ENCODE peak calls at places on chromosomes 11 and 22, in ten cellular contexts. One of them, this sample, is unnamed.

GRCh38 chr11:34274712-34275398 is 83.0 kb downstream of the ABTB2 start:
- DNase-seq in Ammon's horn: peak
- DNase-seq in HFFc6: peak
- DNase-seq in T-cell: no peak
- DNase-seq in sciatic nerve: peak
- DNase-seq in H7: no peak
- DNase-seq in AG10803: peak
- DNase-seq in GM23338: no peak
- DNase-seq in nephron progenitor cell: no peak
- DNase-seq in germinal center: no peak
- DNase-seq in this sample: peak

GRCh38 chr22:27331526-27332281 is 469.9 kb downstream of the MN1 start:
- DNase-seq in Ammon's horn: peak
- DNase-seq in HFFc6: no peak
- DNase-seq in AG10803: peak
- DNase-seq in sciatic nerve: no peak
- DNase-seq in germinal center: no peak
- DNase-seq in nephron progenitor cell: peak
- DNase-seq in H7: peak
- DNase-seq in GM23338: peak
- DNase-seq in T-cell: no peak
- DNase-seq in this sample: no peak

GRCh38 chr11:75350743-75351540 is 519 bp downstream of the ARRB1 start:
- DNase-seq in AG10803: peak
- DNase-seq in nephron progenitor cell: peak
- DNase-seq in sciatic nerve: no peak
- DNase-seq in HFFc6: no peak
- DNase-seq in T-cell: no peak
- DNase-seq in germinal center: no peak
- DNase-seq in H7: peak
- DNase-seq in GM23338: peak
- DNase-seq in Ammon's horn: peak
- DNase-seq in this sample: no peak

GRCh38 chr11:48170176-48170839 is 46.3 kb upstream of the OR4B1 start:
- DNase-seq in AG10803: peak
- DNase-seq in Ammon's horn: no peak
- DNase-seq in H7: no peak
- DNase-seq in T-cell: no peak
- DNase-seq in GM23338: no peak
- DNase-seq in sciatic nerve: no peak
- DNase-seq in germinal center: no peak
- DNase-seq in nephron progenitor cell: no peak
- DNase-seq in HFFc6: peak
- DNase-seq in this sample: no peak

GRCh38 chr22:45688606-45689080 is 17.0 kb downstream of the ATXN10 start:
- DNase-seq in HFFc6: peak
- DNase-seq in nephron progenitor cell: no peak
- DNase-seq in germinal center: no peak
- DNase-seq in Ammon's horn: no peak
- DNase-seq in H7: no peak
- DNase-seq in GM23338: no peak
- DNase-seq in sciatic nerve: no peak
- DNase-seq in AG10803: peak
- DNase-seq in T-cell: no peak
- DNase-seq in this sample: no peak

GRCh38 chr11:18802381-18803257 is 11.0 kb upstream of the PTPN5 start:
- DNase-seq in T-cell: peak
- DNase-seq in Ammon's horn: peak
- DNase-seq in HFFc6: peak
- DNase-seq in nephron progenitor cell: peak
- DNase-seq in AG10803: peak
- DNase-seq in sciatic nerve: peak
- DNase-seq in GM23338: peak
- DNase-seq in germinal center: peak
- DNase-seq in H7: peak
- DNase-seq in this sample: peak

GRCh38 chr11:70024036-70024772 is 53.9 kb upstream of the ANO1 start:
- DNase-seq in T-cell: no peak
- DNase-seq in germinal center: no peak
- DNase-seq in sciatic nerve: no peak
- DNase-seq in GM23338: no peak
- DNase-seq in H7: peak
- DNase-seq in Ammon's horn: no peak
- DNase-seq in nephron progenitor cell: no peak
- DNase-seq in HFFc6: no peak
- DNase-seq in AG10803: no peak
- DNase-seq in this sample: no peak

GRCh38 chr11:78784321-78785061 is 209.8 kb upstream of the NARS2 start:
- DNase-seq in Ammon's horn: no peak
- DNase-seq in T-cell: no peak
- DNase-seq in nephron progenitor cell: no peak
- DNase-seq in GM23338: no peak
- DNase-seq in germinal center: no peak
- DNase-seq in H7: no peak
- DNase-seq in sciatic nerve: no peak
- DNase-seq in AG10803: peak
- DNase-seq in HFFc6: peak
- DNase-seq in this sample: no peak

GRCh38 chr11:9003573-9004309 is at the start of gene NRIP3:
- DNase-seq in T-cell: peak
- DNase-seq in H7: peak
- DNase-seq in GM23338: peak
- DNase-seq in Ammon's horn: peak
- DNase-seq in nephron progenitor cell: peak
- DNase-seq in germinal center: peak
- DNase-seq in sciatic nerve: peak
- DNase-seq in HFFc6: peak
- DNase-seq in AG10803: peak
- DNase-seq in this sample: peak

GRCh38 chr11:7890417-7891179 is 40.5 kb downstream of the OR10A6 start:
- DNase-seq in T-cell: no peak
- DNase-seq in germinal center: peak
- DNase-seq in nephron progenitor cell: peak
- DNase-seq in sciatic nerve: no peak
- DNase-seq in GM23338: no peak
- DNase-seq in H7: no peak
- DNase-seq in AG10803: peak
- DNase-seq in Ammon's horn: no peak
- DNase-seq in HFFc6: no peak
- DNase-seq in this sample: no peak

GRCh38 chr22:19996694-19997384 is 19.8 kb downstream of the ARVCF start:
- DNase-seq in germinal center: no peak
- DNase-seq in GM23338: no peak
- DNase-seq in H7: no peak
- DNase-seq in AG10803: no peak
- DNase-seq in nephron progenitor cell: no peak
- DNase-seq in Ammon's horn: no peak
- DNase-seq in sciatic nerve: no peak
- DNase-seq in HFFc6: no peak
- DNase-seq in T-cell: no peak
- DNase-seq in this sample: no peak

GRCh38 chr11:12163181-12163841 is 52.9 kb downstream of the MICAL2 start:
- DNase-seq in HFFc6: peak
- DNase-seq in germinal center: no peak
- DNase-seq in sciatic nerve: no peak
- DNase-seq in GM23338: no peak
- DNase-seq in AG10803: peak
- DNase-seq in Ammon's horn: no peak
- DNase-seq in T-cell: no peak
- DNase-seq in nephron progenitor cell: no peak
- DNase-seq in H7: no peak
- DNase-seq in this sample: no peak

GRCh38 chr22:28072066-28072465 is 153.0 kb upstream of the PITPNB start:
- DNase-seq in sciatic nerve: no peak
- DNase-seq in Ammon's horn: no peak
- DNase-seq in germinal center: no peak
- DNase-seq in nephron progenitor cell: no peak
- DNase-seq in GM23338: no peak
- DNase-seq in H7: no peak
- DNase-seq in HFFc6: no peak
- DNase-seq in T-cell: no peak
- DNase-seq in AG10803: peak
- DNase-seq in this sample: no peak

GRCh38 chr22:25979968-25980367 is 189.3 kb upstream of the SEZ6L start:
- DNase-seq in HFFc6: no peak
- DNase-seq in T-cell: no peak
- DNase-seq in Ammon's horn: no peak
- DNase-seq in germinal center: no peak
- DNase-seq in AG10803: no peak
- DNase-seq in sciatic nerve: no peak
- DNase-seq in nephron progenitor cell: no peak
- DNase-seq in H7: no peak
- DNase-seq in GM23338: no peak
- DNase-seq in this sample: no peak

GRCh38 chr11:68354181-68354872 is 41.9 kb downstream of the LRP5 start:
- DNase-seq in Ammon's horn: no peak
- DNase-seq in germinal center: no peak
- DNase-seq in HFFc6: peak
- DNase-seq in nephron progenitor cell: no peak
- DNase-seq in H7: peak
- DNase-seq in T-cell: no peak
- DNase-seq in sciatic nerve: peak
- DNase-seq in AG10803: peak
- DNase-seq in GM23338: peak
- DNase-seq in this sample: no peak

GRCh38 chr11:133787379-133788103 is 57.8 kb downstream of the SPATA19 start:
- DNase-seq in GM23338: peak
- DNase-seq in H7: peak
- DNase-seq in HFFc6: no peak
- DNase-seq in Ammon's horn: no peak
- DNase-seq in AG10803: no peak
- DNase-seq in T-cell: no peak
- DNase-seq in nephron progenitor cell: peak
- DNase-seq in germinal center: no peak
- DNase-seq in sciatic nerve: peak
- DNase-seq in this sample: no peak

GRCh38 chr22:29394931-29395581 is 6.7 kb upstream of the AP1B1 start:
- DNase-seq in nephron progenitor cell: peak
- DNase-seq in germinal center: peak
- DNase-seq in AG10803: peak
- DNase-seq in HFFc6: peak
- DNase-seq in Ammon's horn: peak
- DNase-seq in GM23338: peak
- DNase-seq in sciatic nerve: peak
- DNase-seq in H7: peak
- DNase-seq in T-cell: peak
- DNase-seq in this sample: peak

GRCh38 chr11:62443390-62444201 is 24.8 kb downstream of the SCGB1A1 start:
- DNase-seq in Ammon's horn: peak
- DNase-seq in nephron progenitor cell: no peak
- DNase-seq in T-cell: no peak
- DNase-seq in AG10803: peak
- DNase-seq in sciatic nerve: no peak
- DNase-seq in germinal center: no peak
- DNase-seq in H7: no peak
- DNase-seq in GM23338: no peak
- DNase-seq in HFFc6: no peak
- DNase-seq in this sample: no peak

GRCh38 chr22:20319041-20319744 is 667 bp downstream of the DGCR6L start:
- DNase-seq in Ammon's horn: peak
- DNase-seq in AG10803: no peak
- DNase-seq in HFFc6: no peak
- DNase-seq in T-cell: no peak
- DNase-seq in H7: peak
- DNase-seq in nephron progenitor cell: peak
- DNase-seq in sciatic nerve: peak
- DNase-seq in germinal center: peak
- DNase-seq in GM23338: peak
- DNase-seq in this sample: no peak

GRCh38 chr22:33426451-33426850 is 368.3 kb upstream of the SYN3 start:
- DNase-seq in AG10803: no peak
- DNase-seq in Ammon's horn: no peak
- DNase-seq in nephron progenitor cell: no peak
- DNase-seq in GM23338: no peak
- DNase-seq in HFFc6: no peak
- DNase-seq in germinal center: no peak
- DNase-seq in H7: no peak
- DNase-seq in sciatic nerve: no peak
- DNase-seq in T-cell: no peak
- DNase-seq in this sample: no peak

GRCh38 chr11:124882339-124883071 is 15.2 kb downstream of the ROBO4 start:
- DNase-seq in Ammon's horn: no peak
- DNase-seq in HFFc6: no peak
- DNase-seq in germinal center: no peak
- DNase-seq in H7: no peak
- DNase-seq in nephron progenitor cell: no peak
- DNase-seq in GM23338: peak
- DNase-seq in sciatic nerve: no peak
- DNase-seq in AG10803: no peak
- DNase-seq in T-cell: no peak
- DNase-seq in this sample: no peak

GRCh38 chr11:34052608-34053160 is 1.2 kb downstream of the CAPRIN1 start:
- DNase-seq in germinal center: peak
- DNase-seq in Ammon's horn: peak
- DNase-seq in H7: peak
- DNase-seq in HFFc6: no peak
- DNase-seq in nephron progenitor cell: peak
- DNase-seq in sciatic nerve: peak
- DNase-seq in GM23338: peak
- DNase-seq in T-cell: no peak
- DNase-seq in AG10803: no peak
- DNase-seq in this sample: no peak

GRCh38 chr11:2196970-2197770 is 25.6 kb upstream of the TH start:
- DNase-seq in germinal center: peak
- DNase-seq in AG10803: peak
- DNase-seq in H7: peak
- DNase-seq in sciatic nerve: peak
- DNase-seq in nephron progenitor cell: peak
- DNase-seq in GM23338: peak
- DNase-seq in T-cell: peak
- DNase-seq in HFFc6: peak
- DNase-seq in Ammon's horn: peak
- DNase-seq in this sample: no peak